ENCODE peak calls at places on chromosome 20, in four cellular contexts. D, U, X and S are unnamed samples.

GRCh38 chr20:24970743-24971142 is 21.7 kb downstream of the CST7 start:
- DNase-seq in D (no peak), U (no peak), X (no peak), S (no peak)

GRCh38 chr20:56400001-56400640 is 7.7 kb downstream of the CSTF1 start:
- DNase-seq in D (peak; percentile 41), U (no peak), X (peak; percentile 84), S (peak; percentile 79)

GRCh38 chr20:44302026-44302669 is 8.9 kb downstream of the FITM2 start:
- DNase-seq in D (no peak), U (no peak), X (no peak), S (no peak)

GRCh38 chr20:39112196-39112743 is 150.1 kb downstream of the DHX35 start:
- DNase-seq in D (peak; percentile 88), U (no peak), X (peak; percentile 28), S (no peak)

GRCh38 chr20:48758206-48758820 is 69.5 kb downstream of the PREX1 start:
- DNase-seq in D (no peak), U (no peak), X (no peak), S (peak; percentile 78)

GRCh38 chr20:35305682-35306556 is 13.7 kb upstream of the FAM83C start:
- DNase-seq in D (peak; percentile 98), U (no peak), X (peak; percentile 100), S (peak; percentile 73)

GRCh38 chr20:6055981-6056569 is 2.2 kb upstream of the LRRN4 start:
- DNase-seq in D (no peak), U (no peak), X (no peak), S (no peak)

GRCh38 chr20:53133628-53134027 is 161.5 kb downstream of the TSHZ2 start:
- DNase-seq in D (no peak), U (no peak), X (no peak), S (no peak)

GRCh38 chr20:34074101-34074760 is 37.8 kb downstream of the EIF2S2 start:
- DNase-seq in D (no peak), U (no peak), X (peak; percentile 37), S (no peak)

GRCh38 chr20:64119301-64119680 is 11.9 kb upstream of the NPBWR2 start:
- DNase-seq in D (no peak), U (no peak), X (no peak), S (no peak)

GRCh38 chr20:22795897-22796296 is 211.5 kb upstream of the FOXA2 start:
- DNase-seq in D (peak; percentile 79), U (peak; percentile 33), X (peak; percentile 99), S (peak; percentile 16)

GRCh38 chr20:33178726-33179125 is 10.8 kb downstream of the BPIFA2 start:
- DNase-seq in D (peak; percentile 16), U (no peak), X (no peak), S (no peak)

GRCh38 chr20:38599410-38599882 is 2.2 kb upstream of the ARHGAP40 start:
- DNase-seq in D (no peak), U (no peak), X (no peak), S (no peak)

GRCh38 chr20:58457083-58457680 is 58.0 kb downstream of the APCDD1L start:
- DNase-seq in D (no peak), U (no peak), X (peak; percentile 97), S (no peak)

GRCh38 chr20:57698191-57698866 is 11.5 kb downstream of the PMEPA1 start:
- DNase-seq in D (peak; percentile 99), U (no peak), X (peak; percentile 98), S (no peak)

GRCh38 chr20:63742381-63743024 is 2.9 kb downstream of the SLC2A4RG start:
- DNase-seq in D (no peak), U (no peak), X (no peak), S (no peak)

GRCh38 chr20:37542281-37542680 is 14.6 kb upstream of the BLCAP start:
- DNase-seq in D (no peak), U (no peak), X (peak; percentile 37), S (no peak)

GRCh38 chr20:37541326-37541725 is 13.7 kb upstream of the BLCAP start:
- DNase-seq in D (no peak), U (no peak), X (no peak), S (peak; percentile 28)

GRCh38 chr20:37545516-37545915 is 17.8 kb upstream of the BLCAP start:
- DNase-seq in D (no peak), U (no peak), X (no peak), S (no peak)

GRCh38 chr20:37543828-37544227 is 16.2 kb upstream of the BLCAP start:
- DNase-seq in D (peak; percentile 51), U (no peak), X (peak; percentile 54), S (peak; percentile 29)

DNA sequence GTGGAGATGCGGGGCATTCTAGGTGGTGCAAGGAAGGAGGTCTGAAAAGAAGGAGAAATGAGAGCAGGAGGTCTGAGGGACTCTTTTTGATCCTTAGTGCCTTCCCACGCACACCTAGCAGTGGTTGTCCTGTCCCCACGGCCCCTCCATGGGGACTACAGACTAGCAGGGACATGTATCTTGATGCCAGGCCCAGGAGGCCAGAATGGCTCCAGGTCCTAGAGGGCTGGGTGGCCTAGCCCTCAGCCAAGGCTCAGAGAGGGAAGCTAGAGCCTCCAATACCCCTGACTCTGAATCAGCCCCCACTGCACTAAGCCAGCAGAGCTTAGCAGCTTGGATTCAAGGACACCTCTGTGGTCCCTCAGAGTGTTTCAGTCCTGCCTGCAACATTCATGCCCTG is 16.7 kb upstream of the BLCAP start:
- DNase-seq in D (no peak), U (no peak), X (no peak), S (no peak)
- H3K4me1 ChIP-seq in D (peaks cover 6% of the 10 kb centered on the region), U (no peaks in the 10 kb centered on the region), X (no peaks in the 10 kb centered on the region), S (no peaks in the 10 kb centered on the region)

DNA sequence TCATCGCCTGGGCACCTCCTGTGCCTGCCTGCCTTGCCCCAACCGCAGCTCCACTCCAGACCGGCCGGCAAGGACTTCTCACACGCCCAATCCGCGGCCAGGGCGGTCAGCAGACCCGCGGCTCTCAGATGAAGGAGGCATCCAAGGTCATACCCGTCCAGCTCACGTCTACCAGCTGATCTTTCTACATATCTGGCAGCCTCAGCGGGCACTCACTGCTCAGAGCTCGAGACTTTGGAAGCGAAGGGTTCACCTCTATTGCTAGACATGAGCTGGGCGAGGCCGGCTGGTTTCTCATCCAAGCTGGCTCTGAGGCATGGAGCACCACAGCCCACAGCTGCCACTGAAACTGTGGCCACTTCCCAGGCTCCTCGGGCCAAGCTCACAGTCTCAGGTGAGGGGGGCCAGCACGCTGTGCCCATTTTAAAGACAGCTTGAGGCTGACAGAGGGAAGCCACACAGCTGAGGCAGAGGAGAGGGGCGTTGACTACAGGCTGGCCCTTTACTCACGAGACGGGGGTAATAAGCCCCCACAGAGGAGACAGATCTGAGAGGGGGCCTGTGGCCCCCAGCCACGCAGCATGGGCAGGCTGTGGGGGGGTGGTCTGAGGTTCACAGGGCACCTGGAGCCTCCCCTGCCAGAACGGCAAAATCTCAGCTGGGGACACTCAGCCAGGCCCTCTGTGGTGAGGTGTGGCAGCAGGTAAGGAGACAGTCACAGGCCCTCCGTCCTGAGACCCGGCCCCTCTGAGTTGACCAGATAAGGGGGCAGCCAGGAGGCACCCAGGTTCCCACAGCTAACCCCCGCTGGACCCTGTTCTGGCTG is 2.0 kb downstream of the LAMA5 start:
- DNase-seq in D (no peak), U (no peak), X (no peak), S (no peak)
- TF ChIP-seq POLR2A in D (no peak), U (no peak), X (no peak), S (no peak)

GRCh38 chr20:46167080-46167479 is 49.0 kb downstream of the CD40 start:
- DNase-seq in D (no peak), U (no peak), X (no peak), S (no peak)
- H3K27ac ChIP-seq in D (no peak overlapping the region), U (no peak overlapping the region), X (no peak overlapping the region), S (no peak overlapping the region)

GRCh38 chr20:7330850-7331249 is 563.4 kb downstream of the BMP2 start:
- DNase-seq in D (no peak), U (no peak), X (no peak), S (no peak)

GRCh38 chr20:7332169-7332568 is 564.7 kb downstream of the BMP2 start:
- DNase-seq in D (no peak), U (no peak), X (no peak), S (no peak)

GRCh38 chr20:7327815-7328214 is 560.3 kb downstream of the BMP2 start:
- DNase-seq in D (no peak), U (no peak), X (no peak), S (no peak)
- H3K4me1 ChIP-seq in D (no peaks in the 10 kb centered on the region), U (no peaks in the 10 kb centered on the region), X (no peaks in the 10 kb centered on the region), S (no peaks in the 10 kb centered on the region)